ENCODE peak calls at places on chromosomes 4 and X, in seven cellular contexts. O, S, F, I, N, K and V are unnamed samples.

GRCh38 chr4:7328913-7329638 is 105.7 kb downstream of the PSAPL1 start:
- DNase-seq in O (peak), F (peak), N (no peak), I (peak), K (no peak), S (no peak), V (no peak)

GRCh38 chr4:87180767-87181166 is 39.7 kb downstream of the KLHL8 start:
- DNase-seq in O (peak), S (no peak), F (peak), K (no peak), N (no peak), I (no peak), V (no peak)

GRCh38 chr4:156505341-156505955 is 466.2 kb downstream of the PDGFC start:
- DNase-seq in K (peak), S (no peak), I (peak), N (peak), F (no peak), O (peak), V (no peak)

GRCh38 chr4:185298728-185299394 is 89.5 kb downstream of the SNX25 start:
- DNase-seq in I (no peak), F (no peak), S (no peak), K (no peak), N (no peak), O (no peak), V (no peak)

GRCh38 chr4:159455675-159456235 is 352.9 kb downstream of the RAPGEF2 start:
- DNase-seq in S (peak), O (peak), K (peak), N (peak), I (no peak), F (peak), V (no peak)

GRCh38 chr4:8830611-8831200 is 40.9 kb downstream of the HMX1 start:
- DNase-seq in F (no peak), N (no peak), S (no peak), K (no peak), O (no peak), I (peak), V (no peak)

GRCh38 chr4:146522862-146523205 is 1.1 kb upstream of the SLC10A7 start:
- DNase-seq in I (no peak), F (peak), S (peak), O (peak), K (peak), N (peak), V (no peak)

GRCh38 chr4:792729-793108 is 33.2 kb downstream of the CPLX1 start:
- DNase-seq in F (no peak), S (no peak), K (no peak), N (no peak), I (peak), O (no peak), V (no peak)

GRCh38 chr4:89752932-89753598 is 83.9 kb downstream of the SNCA start:
- DNase-seq in S (no peak), N (no peak), I (no peak), F (peak), K (no peak), O (peak), V (no peak)

GRCh38 chr4:2333916-2334644 is 72.2 kb upstream of the MXD4 start:
- DNase-seq in F (no peak), K (peak), S (no peak), O (no peak), I (no peak), N (no peak), V (no peak)

DNA sequence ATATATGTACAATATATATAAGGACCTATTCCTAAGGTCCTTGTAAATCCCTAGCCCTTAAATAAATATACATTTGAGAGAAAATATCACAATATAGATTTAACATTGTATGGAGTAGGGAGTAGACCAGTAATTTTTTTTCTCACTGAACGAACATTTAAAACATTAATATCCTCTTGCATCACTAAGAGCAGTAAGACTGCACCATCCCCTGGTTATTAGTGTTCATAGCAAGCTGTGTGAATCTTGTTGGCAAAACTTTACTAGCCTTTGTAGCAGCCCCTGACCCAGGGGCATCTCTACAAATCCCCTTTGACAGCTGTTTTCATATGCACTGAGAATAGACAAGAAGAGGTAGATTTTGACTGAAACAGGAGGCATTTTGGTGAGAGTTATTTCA is 146.5 kb downstream of the IL1RAPL2 start:
- DNase-seq in S (no peak), O (no peak), N (no peak), K (no peak), I (no peak), F (peak), V (no peak)
- TF ChIP-seq CTCF in S (no peak), O (no peak), N (no peak), K (no peak), I (no peak), F (no peak), V (no peak)

DNA sequence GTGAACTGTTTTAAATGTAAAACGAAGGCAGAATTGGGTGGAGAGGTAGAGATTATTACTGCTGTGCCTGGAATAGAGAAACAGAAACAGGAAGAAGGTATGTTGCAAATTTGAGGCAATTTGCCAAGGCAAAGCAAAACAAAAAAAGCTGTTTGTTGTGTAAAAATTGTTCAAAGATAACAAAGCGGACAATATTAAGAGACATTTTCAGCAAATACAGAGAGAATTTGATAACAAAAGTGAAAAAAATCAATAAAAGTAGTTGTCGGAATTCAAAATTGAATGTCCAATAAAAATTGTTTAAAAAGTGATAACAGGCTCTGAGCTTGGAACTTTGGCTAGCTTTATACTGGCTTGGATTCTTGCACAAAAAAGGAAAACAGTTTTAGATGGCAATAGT is 14.4 kb upstream of the SMS start:
- DNase-seq in S (no peak), O (peak), N (peak), I (no peak), F (peak), K (peak), V (no peak)
- TF ChIP-seq CTCF in S (no peak), O (no peak), N (no peak), I (no peak), F (no peak), K (no peak), V (no peak)

DNA sequence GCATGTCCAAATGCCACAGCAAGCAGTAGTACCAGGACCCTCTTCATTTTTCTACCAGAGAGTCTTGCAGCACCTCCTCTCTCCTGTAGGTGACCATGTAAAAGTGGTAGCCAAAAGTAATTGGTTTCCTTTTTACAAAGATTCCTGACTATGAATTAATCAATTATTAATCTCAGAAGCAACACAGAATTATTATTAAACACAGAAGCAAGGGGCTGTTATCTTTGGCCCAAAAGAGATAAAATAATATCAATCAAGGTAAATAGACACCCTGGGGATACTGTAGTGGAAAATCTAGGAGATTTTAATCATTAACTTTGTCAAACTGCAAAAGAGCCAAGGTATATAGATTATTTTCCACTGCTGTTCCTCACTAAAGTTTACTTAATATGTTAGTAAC is at the start of gene GC:
- DNase-seq in O (no peak), K (no peak), F (no peak), N (no peak), S (no peak), I (no peak), V (no peak)
- TF ChIP-seq CTCF in O (no peak), K (no peak), F (no peak), N (no peak), S (no peak), I (no peak), V (no peak)

GRCh38 chrX:153968754-153969124 is 2.9 kb downstream of the HCFC1 start:
- DNase-seq in O (no peak), S (no peak), N (peak), K (peak), F (no peak), I (no peak), V (no peak)
- TF ChIP-seq CTCF in O (no peak), S (peak), N (peak), K (peak), F (no peak), I (no peak), V (no peak)

GRCh38 chr4:180558427-180558826 is 1684.8 kb upstream of the TENM3 start:
- DNase-seq in S (no peak), K (no peak), I (no peak), F (no peak), O (no peak), N (no peak), V (no peak)

GRCh38 chr4:180560896-180561295 is 1682.3 kb upstream of the TENM3 start:
- DNase-seq in S (no peak), F (peak), N (peak), I (no peak), K (no peak), O (peak), V (no peak)

DNA sequence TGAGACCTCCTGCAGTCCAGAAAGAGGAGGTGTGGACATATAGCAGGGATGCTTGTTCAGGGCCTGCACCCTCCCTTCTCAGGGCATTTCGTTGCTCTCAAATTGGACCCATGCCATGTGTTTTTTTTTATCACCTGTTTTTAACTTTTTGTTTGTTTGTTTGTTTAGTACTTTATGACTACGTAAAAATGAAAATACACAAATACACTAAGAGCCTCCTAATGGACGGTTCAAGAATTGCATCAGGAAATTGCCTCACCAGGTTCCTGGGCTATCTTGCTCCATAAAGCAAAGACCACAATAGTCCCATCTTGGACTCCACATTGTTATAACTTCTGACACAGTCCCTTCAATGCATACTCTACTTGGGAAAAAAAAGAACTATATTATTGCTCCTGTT is 1685.9 kb upstream of the TENM3 start:
- DNase-seq in N (no peak), I (no peak), K (peak), O (no peak), F (no peak), S (peak), V (no peak)
- TF ChIP-seq CTCF in N (peak), I (no peak), K (no peak), O (no peak), F (no peak), S (peak), V (no peak)

GRCh38 chr4:181261279-181261678 is 981.9 kb upstream of the TENM3 start:
- DNase-seq in K (peak), N (peak), O (no peak), F (no peak), S (no peak), I (no peak), V (no peak)
- TF ChIP-seq CTCF in K (no peak), N (peak), O (no peak), F (no peak), S (no peak), I (no peak), V (no peak)

DNA sequence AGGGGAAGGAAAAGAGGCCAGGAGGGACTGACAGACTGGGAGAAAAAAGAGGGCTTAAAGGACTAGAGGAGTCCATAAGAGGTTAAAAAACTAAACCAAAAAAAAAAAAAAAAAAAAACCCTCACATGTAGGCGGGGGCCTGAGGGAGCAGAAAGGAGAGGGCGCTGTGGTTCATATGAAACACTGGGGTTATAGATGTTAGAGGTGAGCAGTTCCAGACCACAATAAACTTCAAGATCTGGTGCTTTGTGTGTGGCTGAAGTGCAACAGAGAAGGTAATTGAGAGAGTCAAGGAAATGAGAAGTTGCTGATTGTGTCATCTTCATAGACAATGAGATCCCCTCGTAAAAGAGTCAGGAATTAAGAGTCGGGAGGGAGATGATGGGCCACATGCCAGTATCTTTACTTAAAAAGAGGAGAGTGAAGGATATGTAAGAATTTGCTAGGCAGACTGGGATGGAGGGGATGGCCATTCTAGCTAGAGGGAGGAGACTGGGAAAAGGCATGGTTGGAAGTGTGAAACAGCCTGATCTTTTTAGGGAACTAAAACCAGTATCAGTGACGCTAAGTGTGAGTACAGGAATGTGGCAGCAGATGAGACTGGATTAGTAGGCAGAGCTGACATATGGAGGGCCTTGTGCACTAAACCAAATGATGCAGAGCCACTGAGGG is 18.4 kb upstream of the OGT start:
- DNase-seq in O (no peak), K (peak), N (peak), F (no peak), I (no peak), S (peak), V (no peak)
- TF ChIP-seq CTCF in O (no peak), K (no peak), N (no peak), F (no peak), I (no peak), S (peak), V (no peak)